ENCODE peak calls at places on chromosomes 2 and 18, in six cellular contexts. Q is activated CD4-positive, alpha-beta T cell treated with anti-CD3 and anti-CD28 coated beads, Interleukin-2, amount 50 U/mL, for 4 hours; P is sciatic nerve; C is mucosa of gallbladder; H is fibroblast of mammary gland; R is AG10803. U is an unnamed sample.
A peak's percentile ranks its signal among the peaks of the same experiment; 100 is the strongest.

GRCh38 chr2:8303322-8303832 is 378.5 kb upstream of the ID2 start:
- DNase-seq in Q (peak; percentile 60), P (no peak), C (peak; percentile 70), H (no peak), R (no peak), U (no peak)

GRCh38 chr2:241853651-241854341 is 4.9 kb downstream of the PDCD1 start:
- DNase-seq in Q (no peak), P (peak; percentile 58), C (no peak), H (no peak), R (no peak), U (no peak)

GRCh38 chr2:88503771-88504170 is 51.3 kb upstream of the FOXI3 start:
- DNase-seq in Q (no peak), P (no peak), C (no peak), H (no peak), R (no peak), U (no peak)

GRCh38 chr18:77110936-77111335 is 21.6 kb downstream of the MBP start:
- DNase-seq in Q (no peak), P (no peak), C (no peak), H (no peak), R (no peak), U (no peak)

GRCh38 chr2:71934320-71934593 is 213.4 kb downstream of the CYP26B1 start:
- DNase-seq in Q (no peak), P (peak; percentile 44), C (no peak), H (no peak), R (no peak), U (no peak)

GRCh38 chr2:180983468-180984388 is 3.3 kb downstream of the UBE2E3 start:
- DNase-seq in Q (peak; percentile 1), P (no peak), C (peak; percentile 43), H (peak; percentile 68), R (peak; percentile 54), U (no peak)

GRCh38 chr18:55997156-55997561 is 409.2 kb upstream of the TCF4 start:
- DNase-seq in Q (no peak), P (no peak), C (no peak), H (no peak), R (peak; percentile 31), U (no peak)

GRCh38 chr2:75465317-75465998 is 95.3 kb downstream of the EVA1A start:
- DNase-seq in Q (no peak), P (no peak), C (no peak), H (peak; percentile 52), R (peak; percentile 53), U (no peak)

GRCh38 chr18:70522183-70522582 is 233.3 kb downstream of the SOCS6 start:
- DNase-seq in Q (no peak), P (no peak), C (no peak), H (no peak), R (no peak), U (no peak)

GRCh38 chr2:236184701-236185100 is 16.5 kb upstream of the GBX2 start:
- DNase-seq in Q (no peak), P (no peak), C (no peak), H (no peak), R (no peak), U (no peak)

GRCh38 chr2:219406861-219407230 is 11.3 kb upstream of the DES start:
- DNase-seq in Q (no peak), P (no peak), C (peak; percentile 53), H (peak; percentile 94), R (peak; percentile 96), U (peak; percentile 79)